ENCODE peak calls at places on chromosome 9, in eight cellular contexts. N is suprapubic skin, P is sigmoid colon, I is uterus, V is tibial nerve, L is Peyer's patch, A is testis, O is A549. K is an unnamed sample.

GRCh38 chr9:34123682-34124081 is 2.8 kb downstream of the DCAF12 start:
- DNase-seq in N (no peak), V (peak), O (no peak), L (peak), I (no peak), A (peak), P (peak), K (no peak)

GRCh38 chr9:78866228-78867132 is 569.6 kb downstream of the PSAT1 start:
- DNase-seq in V (no peak), L (no peak), I (no peak), A (no peak), P (no peak), O (peak), N (no peak), K (no peak)

GRCh38 chr9:30574355-30575151 is 1809.9 kb upstream of the ACO1 start:
- DNase-seq in N (peak), L (no peak), V (no peak), A (peak), I (peak), O (peak), P (no peak), K (no peak)

GRCh38 chr9:132651259-132651658 is 18.5 kb downstream of the DDX31 start:
- DNase-seq in P (no peak), N (no peak), O (peak), I (no peak), A (peak), V (no peak), L (no peak), K (no peak)

GRCh38 chr9:128104171-128104618 is 23.3 kb downstream of the PTGES2 start:
- DNase-seq in P (no peak), I (no peak), L (no peak), A (peak), O (no peak), V (no peak), N (no peak), K (no peak)

GRCh38 chr9:17613723-17614122 is 34.9 kb downstream of the SH3GL2 start:
- DNase-seq in A (no peak), V (no peak), O (no peak), L (no peak), N (no peak), P (no peak), I (no peak), K (no peak)

GRCh38 chr9:89635007-89635742 is 30.4 kb downstream of the GADD45G start:
- DNase-seq in O (no peak), N (no peak), L (no peak), P (no peak), A (peak), V (peak), I (no peak), K (no peak)

GRCh38 chr9:80144856-80145255 is 573.1 kb downstream of the TLE4 start:
- DNase-seq in V (no peak), I (no peak), L (no peak), A (no peak), P (no peak), N (no peak), O (no peak), K (no peak)

GRCh38 chr9:17810728-17811634 is 232.1 kb downstream of the SH3GL2 start:
- DNase-seq in I (peak), O (peak), P (peak), N (no peak), V (peak), L (peak), A (peak), K (no peak)

GRCh38 chr9:123658792-123659191 is 271.1 kb downstream of the DENND1A start:
- DNase-seq in L (peak), I (no peak), A (no peak), V (no peak), N (no peak), O (no peak), P (no peak), K (no peak)

GRCh38 chr9:95584176-95584575 is 67.4 kb upstream of the PTCH1 start:
- DNase-seq in L (no peak), A (peak), N (no peak), P (no peak), I (no peak), V (peak), O (no peak), K (no peak)

GRCh38 chr9:21381752-21382339 is 3.4 kb downstream of the IFNA2 start:
- DNase-seq in I (no peak), P (no peak), N (no peak), V (no peak), L (peak), O (peak), A (no peak), K (no peak)

GRCh38 chr9:13100914-13101572 is 178.4 kb downstream of the MPDZ start:
- DNase-seq in O (no peak), P (no peak), V (no peak), I (no peak), A (no peak), L (no peak), N (no peak), K (no peak)

DNA sequence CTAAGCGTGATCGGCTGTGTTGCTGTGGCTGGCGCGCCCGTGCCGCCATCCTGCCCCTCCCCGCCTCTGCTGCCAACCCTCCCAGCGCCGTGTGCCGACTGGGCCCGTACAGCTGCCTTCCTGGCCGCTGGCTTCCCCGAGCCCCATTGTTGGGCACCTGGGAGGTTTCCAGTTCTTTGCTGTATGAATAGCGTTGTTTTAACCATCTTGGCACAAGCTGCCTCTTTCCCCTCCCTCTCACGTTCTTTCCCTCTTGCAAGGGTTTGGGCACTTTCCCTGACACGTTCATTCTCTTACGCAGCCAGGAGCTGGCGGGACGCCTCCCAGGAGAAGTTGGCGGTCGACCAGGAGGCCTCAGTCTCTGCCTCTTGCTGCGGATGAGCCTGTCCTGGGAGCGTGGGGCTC is 43.1 kb upstream of the RXRA start:
- DNase-seq in A (peak), P (peak), N (no peak), V (peak), L (no peak), O (no peak), I (peak), K (peak)
- TF ChIP-seq POLR2A in A (no peak), P (no peak), N (no peak), V (no peak), L (no peak), O (no peak), I (no peak), K (no peak)

DNA sequence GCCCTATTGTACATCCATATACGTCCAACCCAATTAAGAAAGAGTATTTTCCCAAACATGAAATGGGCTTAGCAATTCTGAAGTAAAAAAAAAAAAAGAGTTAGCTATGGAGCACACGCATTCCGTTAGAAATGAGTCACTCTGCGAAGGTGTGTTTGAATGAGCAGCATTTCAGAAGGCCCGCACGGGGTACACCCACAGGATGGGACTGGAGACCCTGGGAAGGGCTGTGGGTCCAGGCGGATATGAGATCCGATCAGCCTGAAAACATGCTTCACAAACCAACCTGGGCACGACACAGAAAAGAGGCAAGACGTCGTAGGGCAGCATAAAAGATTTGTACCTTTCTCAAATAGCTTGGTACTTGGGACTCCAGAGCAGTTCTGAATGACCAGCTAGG is 173.9 kb upstream of the KLF9 start:
- DNase-seq in N (no peak), I (no peak), P (no peak), V (no peak), A (no peak), L (no peak), O (no peak), K (no peak)
- H3K27ac ChIP-seq in N (peak), I (peak), P (peak), V (peak), A (no peak), L (no peak), O (no peak), K (peak)

GRCh38 chr9:126861707-126862460 is 1.4 kb downstream of the ZBTB34 start:
- DNase-seq in P (no peak), L (peak), O (no peak), N (no peak), A (no peak), V (no peak), I (no peak), K (no peak)

GRCh38 chr9:126860077-126860756 is at the start of gene ZBTB34:
- DNase-seq in I (peak), A (peak), V (peak), N (no peak), L (peak), O (peak), P (peak), K (no peak)

GRCh38 chr9:126862461-126862830 is 2.0 kb downstream of the ZBTB34 start:
- DNase-seq in I (no peak), A (no peak), P (no peak), N (no peak), V (no peak), O (no peak), L (no peak), K (no peak)

GRCh38 chr9:126859111-126859510 is 1.3 kb upstream of the ZBTB34 start:
- DNase-seq in O (no peak), P (no peak), V (no peak), N (no peak), I (no peak), A (no peak), L (no peak), K (no peak)

GRCh38 chr9:126860757-126861466 is 473 bp downstream of the ZBTB34 start:
- DNase-seq in L (peak), P (no peak), A (peak), O (no peak), N (no peak), V (no peak), I (no peak), K (no peak)
- TF ChIP-seq POLR2A in L (no peak), P (no peak), A (no peak), O (no peak), N (no peak), V (no peak), I (no peak), K (no peak)

GRCh38 chr9:129867138-129868032 is 32.1 kb downstream of the USP20 start:
- DNase-seq in V (no peak), I (no peak), N (no peak), O (no peak), A (no peak), P (no peak), L (no peak), K (no peak)
- H3K27ac ChIP-seq in V (peak), I (no peak), N (no peak), O (no peak), A (no peak), P (no peak), L (peak), K (no peak)

GRCh38 chr9:99594056-99594780 is 227.5 kb upstream of the NR4A3 start:
- DNase-seq in V (no peak), A (no peak), L (no peak), O (no peak), N (no peak), I (no peak), P (no peak), K (no peak)
- TF ChIP-seq POLR2A in V (no peak), A (no peak), L (no peak), O (no peak), N (no peak), I (no peak), P (no peak), K (no peak)

GRCh38 chr9:136961279-136962065 is 9.4 kb downstream of the LCN12 start:
- DNase-seq in L (no peak), N (no peak), V (no peak), I (no peak), A (peak), O (no peak), P (no peak), K (no peak)
- H3K27ac ChIP-seq in L (peak), N (no peak), V (peak), I (no peak), A (peak), O (no peak), P (no peak), K (no peak)